ENCODE peak calls at places on chromosome X, in nine cellular contexts. H, D, O, F, S, B, G, K and Z are unnamed samples.

GRCh38 chrX:3227526-3227925 is 118.9 kb downstream of the MXRA5 start:
- DNase-seq in H (no peak), D (no peak), O (no peak), F (no peak), S (no peak), B (no peak), G (no peak), K (no peak), Z (no peak)

GRCh38 chrX:12115377-12115776 is 22.9 kb upstream of the FRMPD4 start:
- DNase-seq in H (no peak), D (no peak), O (no peak), F (no peak), S (no peak), B (no peak), G (no peak), K (no peak), Z (peak)

GRCh38 chrX:13535371-13535770 is 34.0 kb upstream of the EGFL6 start:
- DNase-seq in H (no peak), D (no peak), O (no peak), F (peak), S (peak), B (no peak), G (no peak), K (no peak), Z (no peak)

GRCh38 chrX:11285661-11286060 is 7.6 kb upstream of the AMELX start:
- DNase-seq in H (no peak), D (no peak), O (no peak), F (no peak), S (no peak), B (no peak), G (no peak), K (no peak), Z (no peak)

GRCh38 chrX:41377624-41378023 is 43.7 kb downstream of the DDX3X start:
- DNase-seq in H (peak), D (no peak), O (no peak), F (no peak), S (no peak), B (peak), G (no peak), K (no peak), Z (no peak)

GRCh38 chrX:39158801-39159657 is 357.8 kb downstream of the MID1IP1 start:
- DNase-seq in H (no peak), D (peak), O (no peak), F (peak), S (peak), B (no peak), G (no peak), K (no peak), Z (peak)

GRCh38 chrX:118226060-118226428 is 109.4 kb upstream of the KLHL13 start:
- DNase-seq in H (no peak), D (peak), O (no peak), F (peak), S (peak), B (no peak), G (no peak), K (peak), Z (peak)

GRCh38 chrX:48695524-48695875 is 1.0 kb upstream of the SUV39H1 start:
- DNase-seq in H (no peak), D (no peak), O (no peak), F (no peak), S (peak), B (no peak), G (no peak), K (no peak), Z (no peak)

GRCh38 chrX:39427492-39428289 is 626.4 kb downstream of the MID1IP1 start:
- DNase-seq in H (peak), D (no peak), O (no peak), F (peak), S (peak), B (peak), G (peak), K (peak), Z (no peak)

GRCh38 chrX:43643201-43643600 is 12.9 kb upstream of the MAOA start:
- DNase-seq in H (no peak), D (no peak), O (no peak), F (peak), S (no peak), B (no peak), G (no peak), K (no peak), Z (no peak)

GRCh38 chrX:154327026-154327820 is 31.6 kb downstream of the TKTL1 start:
- DNase-seq in H (no peak), D (no peak), O (no peak), F (no peak), S (peak), B (no peak), G (peak), K (no peak), Z (no peak)

GRCh38 chrX:115449742-115450141 is 111.2 kb upstream of the PLS3 start:
- DNase-seq in H (no peak), D (no peak), O (no peak), F (peak), S (peak), B (no peak), G (no peak), K (no peak), Z (peak)